ENCODE peak calls at places on chromosomes 13 and 19, in eight cellular contexts. Q is glutamatergic neuron; X is stimulated activated CD4-positive, alpha-beta T cell treated with anti-CD3 and anti-CD28 coated beads, Interleukin-2, amount 100 ng/mL, for 48 hours; M is KG1; N is T-cell; S is GOT3; E is Calu3; G is astrocyte of the spinal cord. O is an unnamed sample.

GRCh38 chr19:45117167-45117594 is 24.2 kb downstream of the PPP1R37 start:
- DNase-seq in Q (no peak), X (peak; percentile 50), M (peak; percentile 46), N (peak; percentile 18), S (no peak), E (no peak), G (no peak), O (no peak)

GRCh38 chr13:74794147-74794546 is 659.9 kb upstream of the KLF12 start:
- DNase-seq in Q (no peak), X (no peak), M (no peak), N (no peak), S (no peak), E (no peak), G (no peak), O (no peak)

GRCh38 chr19:8224394-8225145 is 15.4 kb downstream of the CERS4 start:
- DNase-seq in Q (no peak), X (no peak), M (no peak), N (no peak), S (no peak), E (no peak), G (no peak), O (peak; percentile 29)

GRCh38 chr19:35168261-35168660 is 13.7 kb downstream of the FXYD5 start:
- DNase-seq in Q (no peak), X (no peak), M (no peak), N (no peak), S (no peak), E (peak; percentile 84), G (no peak), O (no peak)

GRCh38 chr19:51018745-51019543 is 565 bp downstream of the KLK10 start:
- DNase-seq in Q (peak; percentile 35), X (no peak), M (no peak), N (no peak), S (no peak), E (peak; percentile 89), G (no peak), O (peak; percentile 5)

GRCh38 chr19:10390652-10391286 is 10.4 kb upstream of the TYK2 start:
- DNase-seq in Q (peak; percentile 67), X (peak; percentile 68), M (peak; percentile 8), N (peak; percentile 54), S (no peak), E (peak; percentile 74), G (peak; percentile 62), O (peak; percentile 67)

GRCh38 chr13:110706570-110707378 is 858 bp upstream of the CARS2 start:
- DNase-seq in Q (no peak), X (no peak), M (no peak), N (no peak), S (no peak), E (no peak), G (no peak), O (no peak)

GRCh38 chr13:75566658-75567057 is 17.1 kb downstream of the UCHL3 start:
- DNase-seq in Q (no peak), X (no peak), M (no peak), N (no peak), S (no peak), E (no peak), G (peak; percentile 67), O (peak; percentile 66)

GRCh38 chr19:35852029-35852780 is at the start of gene NPHS1:
- DNase-seq in Q (no peak), X (no peak), M (no peak), N (no peak), S (no peak), E (no peak), G (no peak), O (no peak)

GRCh38 chr19:55591555-55591954 is 7.8 kb downstream of the FIZ1 start:
- DNase-seq in Q (no peak), X (no peak), M (no peak), N (no peak), S (no peak), E (no peak), G (no peak), O (no peak)